ENCODE peak calls at places on chromosome 4, in five cellular contexts. L, Z, O, V and D are unnamed samples.
A peak's percentile ranks its signal among the peaks of the same experiment; 100 is the strongest.

GRCh38 chr4:16745009-16745408 is 153.4 kb downstream of the LDB2 start:
- DNase-seq in O (no peak), V (peak; percentile 7), Z (no peak), L (peak; percentile 36), D (no peak)

GRCh38 chr4:25358515-25359275 is 18.4 kb upstream of the ANAPC4 start:
- DNase-seq in V (no peak), Z (peak; percentile 87), L (peak; percentile 90), O (peak; percentile 79), D (no peak)

GRCh38 chr4:48112017-48112667 is 21.9 kb downstream of the TXK start:
- DNase-seq in L (peak; percentile 67), V (no peak), O (no peak), Z (no peak), D (no peak)

GRCh38 chr4:145530662-145531061 is 49.0 kb downstream of the SMAD1 start:
- DNase-seq in O (no peak), Z (no peak), V (no peak), L (no peak), D (no peak)

GRCh38 chr4:48114396-48114795 is 19.7 kb downstream of the TXK start:
- DNase-seq in O (no peak), V (no peak), Z (no peak), L (no peak), D (no peak)

GRCh38 chr4:124839786-124840390 is 127.4 kb upstream of the ANKRD50 start:
- DNase-seq in Z (no peak), V (no peak), L (no peak), O (no peak), D (no peak)

GRCh38 chr4:5237086-5237485 is 185.8 kb downstream of the STK32B start:
- DNase-seq in V (no peak), L (no peak), Z (no peak), O (no peak), D (no peak)

GRCh38 chr4:179307297-179308136 is 1865.3 kb upstream of the AGA start:
- DNase-seq in V (no peak), Z (no peak), L (peak; percentile 30), O (peak; percentile 29), D (no peak)

GRCh38 chr4:176238157-176238608 is 30.8 kb downstream of the ASB5 start:
- DNase-seq in V (no peak), O (no peak), L (no peak), Z (no peak), D (no peak)

GRCh38 chr4:174828845-174829701 is at the start of gene GLRA3:
- DNase-seq in V (peak; percentile 31), O (peak; percentile 59), L (peak; percentile 45), Z (peak; percentile 75), D (peak; percentile 5)

GRCh38 chr4:121758896-121759568 is 5.9 kb downstream of the SMIM43 start:
- DNase-seq in Z (no peak), L (no peak), O (no peak), V (no peak), D (no peak)

GRCh38 chr4:153962311-153963039 is 173.6 kb upstream of the SFRP2 start:
- DNase-seq in O (no peak), Z (no peak), V (no peak), L (peak; percentile 70), D (no peak)

GRCh38 chr4:133102612-133103409 is 46.3 kb upstream of the PCDH10 start:
- DNase-seq in V (no peak), O (no peak), L (no peak), Z (no peak), D (no peak)